ENCODE peak calls at places on chromosomes 2 and 18, in six cellular contexts. Z is neuronal stem cell, Y is IMR-90, Q is H9, R is H1, E is trophoblast cell. I is an unnamed sample.

GRCh38 chr2:241814571-241815476 is 5.8 kb downstream of the NEU4 start:
- DNase-seq in Z (no peak), Y (no peak), Q (no peak), R (no peak), E (no peak), I (no peak)

GRCh38 chr2:85353876-85354285 is 447 bp downstream of the RETSAT start:
- DNase-seq in Z (peak), Y (peak), Q (no peak), R (no peak), E (no peak), I (peak)

GRCh38 chr18:56447972-56448371 is 190.4 kb downstream of the TXNL1 start:
- DNase-seq in Z (no peak), Y (peak), Q (no peak), R (no peak), E (no peak), I (no peak)

GRCh38 chr2:239456940-239457339 is 56.1 kb upstream of the HDAC4 start:
- DNase-seq in Z (no peak), Y (no peak), Q (peak), R (no peak), E (no peak), I (no peak)

GRCh38 chr2:190587106-190587505 is 52.6 kb upstream of the NEMP2 start:
- DNase-seq in Z (no peak), Y (no peak), Q (no peak), R (no peak), E (no peak), I (no peak)

GRCh38 chr2:216696751-216697560 is 1.6 kb upstream of the IGFBP5 start:
- DNase-seq in Z (no peak), Y (peak), Q (no peak), R (no peak), E (no peak), I (peak)

GRCh38 chr2:240256704-240257637 is 116.5 kb upstream of the OTOS start:
- DNase-seq in Z (no peak), Y (no peak), Q (peak), R (no peak), E (no peak), I (no peak)

GRCh38 chr18:25764777-25765176 is 325.6 kb downstream of the SS18 start:
- DNase-seq in Z (no peak), Y (no peak), Q (no peak), R (no peak), E (no peak), I (no peak)

GRCh38 chr2:109290887-109291675 is 162.1 kb downstream of the SH3RF3 start:
- DNase-seq in Z (no peak), Y (peak), Q (no peak), R (no peak), E (no peak), I (peak)

GRCh38 chr2:240211598-240212424 is 71.4 kb upstream of the OTOS start:
- DNase-seq in Z (no peak), Y (no peak), Q (no peak), R (no peak), E (no peak), I (no peak)

GRCh38 chr18:72652990-72653593 is 109.0 kb upstream of the CBLN2 start:
- DNase-seq in Z (peak), Y (no peak), Q (peak), R (peak), E (no peak), I (peak)

GRCh38 chr2:135985826-135986393 is 484 bp upstream of the DARS1 start:
- DNase-seq in Z (no peak), Y (no peak), Q (no peak), R (no peak), E (no peak), I (no peak)

GRCh38 chr18:12085786-12086185 is 7.9 kb upstream of the ANKRD62 start:
- DNase-seq in Z (no peak), Y (no peak), Q (no peak), R (no peak), E (no peak), I (no peak)

GRCh38 chr2:42932271-42933151 is 140.1 kb upstream of the HAAO start:
- DNase-seq in Z (no peak), Y (peak), Q (no peak), R (no peak), E (no peak), I (no peak)

GRCh38 chr2:75491129-75491753 is 69.5 kb downstream of the EVA1A start:
- DNase-seq in Z (no peak), Y (no peak), Q (no peak), R (no peak), E (no peak), I (no peak)

GRCh38 chr2:57209799-57210198 is 836.8 kb upstream of the VRK2 start:
- DNase-seq in Z (no peak), Y (no peak), Q (no peak), R (no peak), E (no peak), I (no peak)

GRCh38 chr2:133641497-133641896 is 73.2 kb upstream of the NCKAP5 start:
- DNase-seq in Z (no peak), Y (peak), Q (peak), R (peak), E (peak), I (peak)

GRCh38 chr18:58338961-58339722 is 289.7 kb downstream of the ALPK2 start:
- DNase-seq in Z (peak), Y (peak), Q (peak), R (peak), E (no peak), I (peak)

GRCh38 chr2:8980096-8980495 is 23.4 kb downstream of the MBOAT2 start:
- DNase-seq in Z (no peak), Y (peak), Q (no peak), R (no peak), E (no peak), I (no peak)

GRCh38 chr2:105177008-105177407 is 64.5 kb upstream of the GPR45 start:
- DNase-seq in Z (no peak), Y (no peak), Q (no peak), R (no peak), E (no peak), I (no peak)

GRCh38 chr2:105179469-105180372 is 61.8 kb upstream of the GPR45 start:
- DNase-seq in Z (no peak), Y (peak), Q (peak), R (no peak), E (no peak), I (peak)

GRCh38 chr2:105175231-105175630 is 66.3 kb upstream of the GPR45 start:
- DNase-seq in Z (no peak), Y (no peak), Q (no peak), R (no peak), E (no peak), I (no peak)

GRCh38 chr2:105177546-105178254 is 63.8 kb upstream of the GPR45 start:
- DNase-seq in Z (no peak), Y (no peak), Q (peak), R (no peak), E (no peak), I (no peak)

GRCh38 chr2:105176429-105176828 is 65.1 kb upstream of the GPR45 start:
- DNase-seq in Z (no peak), Y (no peak), Q (no peak), R (peak), E (no peak), I (no peak)
- H2AK5ac ChIP-seq in Z (no peak), Y (no peak), Q (no peak), R (no peak), E (no peak), I (no peak)

DNA sequence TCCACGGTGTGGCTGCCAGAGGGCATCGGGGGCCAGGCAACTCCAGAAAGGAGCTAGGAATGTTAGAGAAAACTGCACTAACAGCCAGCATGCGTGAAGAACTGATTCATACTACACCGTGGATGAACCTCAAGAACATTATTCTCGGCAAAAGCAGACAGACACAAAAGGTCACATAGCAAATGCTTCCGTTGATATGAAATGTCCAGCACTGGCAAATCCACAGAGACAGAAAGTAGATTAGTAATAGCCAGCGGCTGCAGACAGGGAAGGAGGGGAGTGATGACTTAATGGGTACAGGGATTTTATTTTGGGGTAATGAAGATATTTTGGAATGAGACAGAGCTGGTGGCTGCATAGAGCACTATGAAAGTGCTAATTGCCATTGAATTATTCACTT is 37.4 kb downstream of the SCTR start:
- DNase-seq in Z (no peak), Y (peak), Q (no peak), R (no peak), E (no peak), I (no peak)
- H3K14ac ChIP-seq in Z (no peak), Y (no peak), Q (no peak), R (no peak), E (no peak), I (no peak)

DNA sequence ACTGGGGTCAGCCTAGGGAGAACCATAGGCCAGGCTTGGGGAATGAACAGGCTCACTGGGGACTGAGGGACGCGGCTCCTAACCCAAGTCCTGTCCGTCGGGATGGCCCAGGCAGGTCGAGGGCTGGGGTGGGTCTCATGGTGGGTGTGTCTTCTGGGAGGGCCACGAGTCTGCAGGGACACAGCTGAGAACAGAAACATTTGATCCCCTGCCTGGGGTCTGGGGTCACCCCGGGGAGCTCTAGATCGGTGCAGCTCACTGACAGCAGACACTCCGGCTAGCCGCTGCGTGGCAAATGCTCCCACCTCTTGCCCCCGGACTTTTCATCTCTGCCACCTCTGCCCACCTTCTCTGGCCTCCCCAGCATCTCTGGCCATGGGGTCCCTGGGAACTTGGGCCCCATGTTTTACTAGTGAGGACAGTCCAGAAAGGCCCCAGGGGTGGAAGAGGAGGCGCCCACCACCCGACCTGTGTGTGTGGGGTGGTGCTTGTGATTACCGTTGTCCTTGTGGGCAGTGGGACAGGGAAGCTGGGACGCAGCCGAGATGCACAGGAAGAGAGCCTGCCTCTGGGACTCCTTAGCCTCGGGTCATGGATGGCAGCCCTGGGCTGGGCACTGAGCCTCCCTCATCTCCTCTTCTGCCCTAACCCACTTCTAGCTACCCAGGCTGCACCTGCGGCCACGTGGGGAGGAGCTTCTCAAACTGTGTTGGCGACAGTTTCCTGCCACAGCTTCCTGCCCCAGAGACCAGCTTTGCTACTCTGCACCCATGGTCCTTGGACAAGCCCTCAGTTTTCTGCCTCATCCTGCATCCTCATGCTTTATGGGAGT is 4.9 kb downstream of the ZAP70 start:
- DNase-seq in Z (no peak), Y (no peak), Q (no peak), R (no peak), E (no peak), I (no peak)
- H2AK5ac ChIP-seq in Z (peak), Y (no peak), Q (no peak), R (no peak), E (no peak), I (no peak)

GRCh38 chr2:160246356-160246755 is 46.3 kb upstream of the ITGB6 start:
- DNase-seq in Z (no peak), Y (peak), Q (no peak), R (no peak), E (no peak), I (peak)

GRCh38 chr2:160238392-160238791 is 38.3 kb upstream of the ITGB6 start:
- DNase-seq in Z (no peak), Y (no peak), Q (no peak), R (no peak), E (no peak), I (no peak)

GRCh38 chr2:160245614-160246156 is 45.6 kb upstream of the ITGB6 start:
- DNase-seq in Z (no peak), Y (no peak), Q (no peak), R (no peak), E (no peak), I (no peak)

GRCh38 chr2:160242863-160243552 is 42.9 kb upstream of the ITGB6 start:
- DNase-seq in Z (no peak), Y (no peak), Q (no peak), R (no peak), E (no peak), I (no peak)

GRCh38 chr2:160241251-160242137 is 41.4 kb upstream of the ITGB6 start:
- DNase-seq in Z (no peak), Y (peak), Q (no peak), R (no peak), E (peak), I (peak)
- H3K14ac ChIP-seq in Z (no peak), Y (no peak), Q (no peak), R (no peak), E (peak), I (no peak)

GRCh38 chr2:96123290-96123689 is 6.9 kb upstream of the ADRA2B start:
- DNase-seq in Z (no peak), Y (no peak), Q (no peak), R (no peak), E (no peak), I (no peak)

GRCh38 chr2:96120991-96121390 is 4.6 kb upstream of the ADRA2B start:
- DNase-seq in Z (no peak), Y (no peak), Q (no peak), R (no peak), E (no peak), I (no peak)

GRCh38 chr2:96123936-96124335 is 7.6 kb upstream of the ADRA2B start:
- DNase-seq in Z (no peak), Y (no peak), Q (no peak), R (no peak), E (no peak), I (no peak)

GRCh38 chr2:96121414-96121813 is 5.0 kb upstream of the ADRA2B start:
- DNase-seq in Z (no peak), Y (no peak), Q (no peak), R (no peak), E (no peak), I (no peak)

DNA sequence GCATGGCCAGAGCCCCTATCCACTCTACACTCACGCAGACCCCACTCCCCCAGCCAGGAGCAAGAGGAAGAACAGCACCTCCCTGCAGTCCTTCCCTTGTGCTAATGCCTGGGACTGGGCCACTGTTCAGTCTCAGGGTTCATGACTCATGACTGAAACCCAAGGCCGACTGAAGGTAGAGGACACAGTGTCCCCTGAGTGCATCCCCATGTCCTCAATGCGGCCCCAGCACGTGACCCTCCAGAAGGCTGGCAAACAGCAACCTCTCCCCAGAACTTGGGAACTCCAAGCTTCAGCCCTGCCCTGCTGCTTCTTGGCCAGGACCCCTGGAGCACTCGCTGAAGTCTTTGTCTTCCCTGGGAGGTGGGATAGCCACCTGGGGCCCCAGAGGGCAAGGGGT is 6.0 kb upstream of the ADRA2B start:
- DNase-seq in Z (no peak), Y (no peak), Q (no peak), R (no peak), E (no peak), I (no peak)
- H2AK5ac ChIP-seq in Z (peak), Y (no peak), Q (no peak), R (no peak), E (no peak), I (no peak)

I was measured in mesenchymal stem cell.